ENCODE peak calls at places on chromosomes 11 and 22, in eight cellular contexts. U, D, Z, K, X, B, O and P are unnamed samples.

GRCh38 chr11:93166867-93167266 is 30.9 kb downstream of the SLC36A4 start:
- DNase-seq in X (no peak), B (no peak), U (no peak), O (no peak), D (no peak), Z (no peak), K (peak; percentile 23), P (no peak)

GRCh38 chr11:74506823-74507222 is 13.3 kb upstream of the LIPT2 start:
- DNase-seq in O (no peak), K (no peak), Z (no peak), X (no peak), D (no peak), B (no peak), U (no peak), P (no peak)

GRCh38 chr11:33778682-33779081 is 4.4 kb upstream of the FBXO3 start:
- DNase-seq in K (peak; percentile 82), D (no peak), B (no peak), X (no peak), O (no peak), Z (no peak), U (no peak), P (no peak)

GRCh38 chr11:15558513-15559181 is 443.9 kb downstream of the INSC start:
- DNase-seq in U (no peak), Z (no peak), K (no peak), D (no peak), O (no peak), B (no peak), X (no peak), P (no peak)

GRCh38 chr11:44617671-44618461 is 52.4 kb downstream of the CD82 start:
- DNase-seq in D (no peak), U (no peak), B (no peak), O (no peak), K (no peak), X (no peak), Z (peak; percentile 2), P (no peak)

GRCh38 chr11:90326647-90327046 is 103.8 kb upstream of the CHORDC1 start:
- DNase-seq in D (no peak), O (no peak), B (no peak), U (no peak), Z (no peak), K (no peak), X (no peak), P (no peak)

GRCh38 chr11:55707029-55707428 is 45.0 kb downstream of the OR4C6 start:
- DNase-seq in O (no peak), B (no peak), Z (no peak), D (no peak), X (peak; percentile 52), U (no peak), K (peak; percentile 70), P (peak; percentile 22)

GRCh38 chr11:45354976-45355705 is 69.0 kb upstream of the SYT13 start:
- DNase-seq in O (peak; percentile 81), K (peak; percentile 59), U (peak; percentile 85), X (peak; percentile 18), D (peak; percentile 89), B (peak; percentile 77), Z (peak; percentile 74), P (peak; percentile 70)

DNA sequence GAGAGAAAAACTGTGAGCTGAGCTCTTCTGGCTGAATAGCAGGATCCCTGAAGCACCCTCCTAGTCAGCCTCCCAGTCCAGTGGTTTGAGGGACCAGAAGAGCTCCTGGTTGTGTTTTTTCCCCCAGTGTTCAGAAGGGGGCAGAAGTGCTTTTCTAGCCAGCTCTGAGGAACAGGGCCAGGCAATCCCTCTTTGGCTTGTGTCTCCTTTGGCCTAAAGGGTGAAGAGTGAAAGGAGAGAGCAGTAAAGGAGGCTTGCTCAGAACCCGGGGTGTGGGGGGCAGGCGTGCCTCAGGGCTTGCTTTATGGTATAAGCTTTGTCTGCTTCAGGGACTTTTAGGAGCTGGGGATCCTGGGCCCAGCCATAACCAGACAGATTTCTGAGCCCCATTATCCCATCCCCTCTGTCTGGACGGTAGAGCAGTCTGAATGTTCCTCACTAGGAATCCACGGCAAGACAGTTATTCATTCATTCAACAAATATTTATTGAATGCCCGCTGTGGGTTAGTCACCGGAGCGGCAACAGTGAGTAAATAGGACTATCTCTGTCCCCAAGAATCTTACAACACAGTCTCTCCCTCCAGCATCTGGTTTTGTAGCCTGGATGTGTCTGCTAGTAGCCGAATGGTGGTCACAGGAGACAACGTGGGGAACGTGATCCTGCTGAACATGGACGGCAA is 14.5 kb downstream of the ACP2 start:
- DNase-seq in O (no peak), K (peak; percentile 76), D (no peak), U (no peak), Z (no peak), B (no peak), X (peak; percentile 72), P (no peak)
- TF ChIP-seq CTCF in O (no peak), K (peak; percentile 70), D (peak; percentile 35), U (peak; percentile 14), Z (no peak), B (no peak), X (peak; percentile 30), P (no peak)

GRCh38 chr11:130071211-130071712 is 1.6 kb downstream of the APLP2 start:
- DNase-seq in X (peak; percentile 65), U (no peak), Z (no peak), O (no peak), K (peak; percentile 43), B (no peak), D (no peak), P (no peak)

GRCh38 chr11:130068986-130069683 is 559 bp upstream of the APLP2 start:
- DNase-seq in B (peak; percentile 47), O (no peak), K (peak; percentile 72), D (peak; percentile 81), X (peak; percentile 73), Z (peak; percentile 43), U (peak; percentile 77), P (no peak)

GRCh38 chr11:130069684-130070108 is at the start of gene APLP2:
- DNase-seq in O (peak; percentile 97), U (peak; percentile 99), Z (peak; percentile 99), X (peak; percentile 90), B (peak; percentile 99), K (peak; percentile 99), D (peak; percentile 99), P (peak; percentile 97)

GRCh38 chr11:130070829-130071205 is 1.1 kb downstream of the APLP2 start:
- DNase-seq in B (no peak), O (no peak), D (peak; percentile 82), X (no peak), U (peak; percentile 59), K (peak; percentile 61), Z (no peak), P (no peak)

DNA sequence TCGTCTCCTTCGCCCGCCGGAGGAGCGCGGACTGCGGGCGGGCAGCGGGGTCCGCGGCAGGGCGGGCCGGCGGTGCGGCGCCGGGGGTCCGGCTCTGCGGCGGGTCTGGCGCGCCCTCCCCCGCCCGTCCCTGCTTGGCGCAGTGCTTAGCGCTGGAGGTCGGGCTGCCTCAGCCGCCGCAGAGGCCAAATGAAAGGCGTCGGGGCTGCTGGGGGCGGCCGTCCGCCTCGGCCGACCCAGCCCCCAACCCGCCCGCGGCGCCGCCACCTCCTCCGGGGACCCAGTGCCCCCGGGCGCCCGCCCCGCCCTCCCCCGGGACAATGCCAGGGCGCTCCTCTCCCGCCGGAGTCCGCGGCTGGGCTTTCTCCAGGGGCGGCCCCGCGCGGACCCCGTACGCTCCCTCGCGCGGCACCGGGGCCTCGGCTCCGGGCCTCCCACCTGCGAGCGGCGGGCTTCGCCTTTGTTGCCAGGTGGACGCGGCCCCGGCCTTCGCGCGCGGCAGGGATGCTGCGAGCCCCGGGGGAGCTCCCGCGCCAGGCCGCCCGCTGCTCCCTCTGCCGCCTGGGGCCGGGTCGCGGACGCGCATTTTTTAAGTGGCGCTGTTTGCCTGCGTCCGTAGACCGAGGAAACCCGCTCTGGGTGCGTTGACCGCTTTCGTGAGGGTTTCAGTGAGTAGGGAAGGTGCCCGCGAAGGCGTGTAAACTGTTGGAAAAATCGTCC is 575 bp downstream of the APLP2 start:
- DNase-seq in U (peak; percentile 41), D (peak; percentile 77), B (peak; percentile 60), X (peak; percentile 15), O (peak; percentile 37), K (peak; percentile 37), Z (no peak), P (peak; percentile 62)
- TF ChIP-seq CTCF in U (no peak), D (peak; percentile 6), B (no peak), X (peak; percentile 29), O (peak; percentile 22), K (no peak), Z (no peak), P (peak; percentile 38)

DNA sequence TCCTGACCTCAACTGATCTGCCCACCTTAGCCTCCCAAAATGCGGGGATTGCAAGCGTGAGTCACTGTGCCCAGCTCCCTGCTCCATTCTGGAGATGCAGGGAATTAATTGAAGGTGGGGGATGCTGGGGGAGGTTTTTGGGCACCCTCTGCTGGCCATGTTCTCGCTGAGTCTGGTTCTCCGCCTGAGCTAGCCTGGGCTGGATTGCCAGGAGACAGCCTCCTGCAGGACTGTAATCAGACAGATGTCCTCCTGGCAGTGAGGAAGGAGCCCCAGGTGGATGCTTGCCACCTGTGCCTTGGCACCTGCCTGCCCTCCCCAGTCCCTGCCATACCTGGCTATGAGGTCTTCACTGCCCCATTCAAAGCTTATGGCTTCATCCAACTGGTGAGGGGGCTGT is 5.4 kb downstream of the MTFP1 start:
- DNase-seq in U (no peak), B (no peak), O (no peak), X (no peak), D (no peak), Z (no peak), K (no peak), P (no peak)
- TF ChIP-seq CTCF in U (no peak), B (no peak), O (no peak), X (no peak), D (no peak), Z (no peak), K (peak; percentile 14), P (no peak)

GRCh38 chr11:976431-977160 is 50.9 kb downstream of the AP2A2 start:
- DNase-seq in X (no peak), U (no peak), O (no peak), D (no peak), B (no peak), K (no peak), Z (no peak), P (no peak)
- TF ChIP-seq CTCF in X (no peak), U (no peak), O (no peak), D (no peak), B (no peak), K (no peak), Z (peak; percentile 5), P (no peak)

GRCh38 chr11:61555051-61555969 is 25.6 kb downstream of the SYT7 start:
- DNase-seq in D (no peak), X (no peak), Z (no peak), B (no peak), K (no peak), U (no peak), O (peak; percentile 9), P (no peak)
- TF ChIP-seq CTCF in D (peak; percentile 14), X (peak; percentile 25), Z (no peak), B (no peak), K (peak; percentile 1), U (no peak), O (peak; percentile 55), P (no peak)

DNA sequence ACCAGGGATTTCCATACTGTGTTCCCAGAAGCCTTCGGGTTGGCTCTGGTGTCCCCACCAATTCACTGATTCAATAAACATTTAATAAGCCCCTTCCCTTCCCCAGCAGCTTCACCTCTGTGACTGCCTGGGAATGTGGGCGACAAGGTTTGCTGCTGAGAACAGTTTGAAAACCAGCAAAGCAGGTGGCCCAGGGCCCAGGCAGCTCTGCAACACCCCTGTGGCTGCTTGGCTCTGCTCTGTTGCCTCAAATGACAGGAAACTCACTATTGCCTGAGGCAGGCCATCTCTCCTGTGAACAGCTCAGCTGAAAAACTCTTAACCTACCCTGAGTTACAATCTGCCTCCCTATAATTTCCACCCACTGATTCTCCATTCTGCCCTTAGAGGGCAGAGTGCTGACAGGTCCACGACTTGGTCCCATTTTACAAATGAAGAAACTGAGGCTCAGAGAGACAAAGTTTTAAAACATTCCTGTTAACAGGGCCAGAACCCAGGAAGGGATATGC is 10.5 kb downstream of the ADORA2A start:
- DNase-seq in U (no peak), K (no peak), B (no peak), X (peak; percentile 39), Z (no peak), O (no peak), D (no peak), P (peak; percentile 72)
- TF ChIP-seq CTCF in U (no peak), K (peak; percentile 44), B (no peak), X (peak; percentile 14), Z (no peak), O (no peak), D (no peak), P (no peak)